ENCODE peak calls at places on chromosomes 13 and 19, in seven cellular contexts. E, C, D, Z, A, F and P are unnamed samples.

GRCh38 chr13:77171451-77171850 is 144.5 kb upstream of the FBXL3 start:
- DNase-seq in C (no peak), E (no peak), A (no peak), D (no peak), Z (no peak), F (no peak), P (no peak)

GRCh38 chr13:111622051-111622531 is 301.6 kb downstream of the TEX29 start:
- DNase-seq in D (no peak), F (no peak), A (no peak), Z (no peak), E (no peak), C (no peak), P (no peak)

GRCh38 chr19:2337329-2337707 is 8.8 kb downstream of the SPPL2B start:
- DNase-seq in F (no peak), E (no peak), D (peak; percentile 45), A (no peak), C (peak; percentile 44), Z (no peak), P (peak; percentile 57)

GRCh38 chr13:69579351-69579750 is 528.3 kb upstream of the ATXN8OS start:
- DNase-seq in A (no peak), F (no peak), C (no peak), D (peak; percentile 37), E (no peak), Z (no peak), P (no peak)

GRCh38 chr19:43534811-43535761 is 2.1 kb downstream of the ZNF575 start:
- DNase-seq in D (peak; percentile 79), A (peak; percentile 61), C (peak; percentile 72), F (no peak), Z (no peak), E (peak; percentile 74), P (no peak)

GRCh38 chr19:15294591-15294990 is 37.7 kb downstream of the BRD4 start:
- DNase-seq in D (no peak), F (no peak), C (no peak), A (no peak), Z (no peak), E (peak; percentile 61), P (no peak)

GRCh38 chr13:107284168-107284567 is 716.2 kb upstream of the ARGLU1 start:
- DNase-seq in F (no peak), C (no peak), D (no peak), A (no peak), E (no peak), Z (no peak), P (no peak)

GRCh38 chr19:13796301-13797057 is 1.2 kb downstream of the ZSWIM4 start:
- DNase-seq in D (no peak), E (peak; percentile 70), Z (peak; percentile 86), C (peak; percentile 82), A (peak; percentile 87), F (peak; percentile 89), P (peak; percentile 89)

GRCh38 chr13:21668665-21669599 is 1.9 kb upstream of the FGF9 start:
- DNase-seq in E (no peak), D (peak; percentile 57), C (peak; percentile 41), Z (no peak), A (peak; percentile 38), F (no peak), P (no peak)

GRCh38 chr19:14497347-14497921 is 1.5 kb upstream of the GIPC1 start:
- DNase-seq in A (no peak), D (peak; percentile 33), F (no peak), C (peak; percentile 36), Z (no peak), E (peak; percentile 22), P (no peak)

GRCh38 chr19:38869836-38870607 is 8.1 kb downstream of the RINL start:
- DNase-seq in A (peak; percentile 78), C (peak; percentile 87), D (peak; percentile 66), F (peak; percentile 92), Z (no peak), E (peak; percentile 88), P (no peak)

GRCh38 chr13:99085139-99085845 is 107.4 kb upstream of the DOCK9 start:
- DNase-seq in F (no peak), C (no peak), A (no peak), D (peak; percentile 28), E (no peak), Z (no peak), P (no peak)

GRCh38 chr19:4877753-4878490 is 10.5 kb upstream of the PLIN3 start:
- DNase-seq in C (peak; percentile 84), F (no peak), A (peak; percentile 42), Z (no peak), E (peak; percentile 57), D (no peak), P (no peak)

GRCh38 chr19:46065486-46065885 is 24.7 kb upstream of the IGFL4 start:
- DNase-seq in D (no peak), C (no peak), E (no peak), F (no peak), A (no peak), Z (no peak), P (no peak)

GRCh38 chr19:15244808-15245207 is 12.6 kb upstream of the EPHX3 start:
- DNase-seq in D (no peak), C (no peak), A (no peak), F (no peak), Z (no peak), E (no peak), P (no peak)

GRCh38 chr19:51469162-51469561 is 9.2 kb upstream of the CEACAM18 start:
- DNase-seq in F (peak; percentile 28), Z (no peak), E (no peak), D (no peak), A (no peak), C (no peak), P (no peak)

GRCh38 chr13:24039621-24040475 is 120.7 kb upstream of the SPATA13 start:
- DNase-seq in C (no peak), E (no peak), Z (no peak), F (no peak), A (no peak), D (no peak), P (no peak)

GRCh38 chr19:32206065-32206464 is 139.3 kb upstream of the ZNF507 start:
- DNase-seq in C (no peak), Z (no peak), E (no peak), A (no peak), F (no peak), D (no peak), P (no peak)

GRCh38 chr13:99805361-99805760 is 166.2 kb downstream of the ZIC5 start:
- DNase-seq in C (no peak), Z (no peak), A (no peak), E (no peak), D (no peak), F (no peak), P (no peak)

GRCh38 chr19:5484398-5485285 is 29.4 kb downstream of the ZNRF4 start:
- DNase-seq in A (no peak), C (no peak), F (no peak), E (no peak), D (peak; percentile 24), Z (peak; percentile 33), P (no peak)

GRCh38 chr13:91554101-91554500 is 155.7 kb downstream of the GPC5 start:
- DNase-seq in E (no peak), C (no peak), F (no peak), Z (no peak), D (no peak), A (no peak), P (no peak)

GRCh38 chr19:33441277-33441699 is 67.8 kb downstream of the CEBPG start:
- DNase-seq in F (peak; percentile 74), C (no peak), E (no peak), A (no peak), D (no peak), Z (no peak), P (no peak)

GRCh38 chr19:58317481-58318072 is 9.2 kb upstream of the ZSCAN22 start:
- DNase-seq in E (no peak), D (peak; percentile 80), C (no peak), F (no peak), Z (no peak), A (no peak), P (no peak)

GRCh38 chr19:43414554-43414953 is at the start of gene TEX101:
- DNase-seq in E (no peak), C (no peak), Z (no peak), A (no peak), D (no peak), F (no peak), P (no peak)

GRCh38 chr19:4375620-4376228 is 24.6 kb downstream of the SH3GL1 start:
- DNase-seq in E (no peak), Z (no peak), C (peak; percentile 42), F (no peak), D (no peak), A (peak; percentile 48), P (no peak)

GRCh38 chr13:27177852-27178251 is 6.2 kb upstream of the USP12 start:
- DNase-seq in E (no peak), C (no peak), F (no peak), A (no peak), Z (no peak), D (no peak), P (no peak)
- TF ChIP-seq CTCF in E (no peak), C (no peak), F (no peak), A (no peak), Z (no peak), D (no peak), P (peak; percentile 10)

GRCh38 chr13:41018583-41018909 is 570 bp downstream of the ELF1 start:
- DNase-seq in F (no peak), D (no peak), Z (no peak), C (no peak), E (no peak), A (no peak), P (no peak)
- H3K4me3 ChIP-seq in F (peak overlapping the region; percentile 47), D (no peak overlapping the region), Z (no peak overlapping the region), C (peak overlapping the region; percentile 32), E (peak overlapping the region; percentile 4), A (peak overlapping the region; percentile 15), P (peak overlapping the region; percentile 48)

DNA sequence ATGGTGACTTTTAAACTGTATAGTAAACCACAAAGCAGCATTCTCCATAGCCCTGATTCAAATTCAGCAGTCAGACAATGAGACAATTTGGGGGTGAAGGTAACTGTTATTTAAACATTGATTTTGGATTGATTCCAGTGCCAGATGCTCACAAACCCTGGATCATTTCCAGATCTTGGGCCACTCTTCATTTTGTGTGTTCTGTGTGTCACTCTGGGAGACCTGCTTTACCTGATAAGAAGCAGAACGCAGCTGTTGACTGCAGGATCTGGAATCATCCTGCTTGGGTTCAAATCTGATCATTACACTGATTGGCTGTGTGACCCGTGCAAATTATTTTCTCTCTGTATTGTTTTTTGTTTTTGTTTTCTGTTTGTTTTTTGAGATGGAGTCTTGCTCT is 4.0 kb upstream of the PCDH8 start:
- DNase-seq in A (no peak), Z (no peak), C (no peak), E (no peak), D (no peak), F (no peak), P (no peak)
- H3K27me3 ChIP-seq in A (peaks cover 36% of the 10 kb centered on the region), Z (peaks cover 47% of the 10 kb centered on the region), C (peaks cover 17% of the 10 kb centered on the region), E (peaks cover 66% of the 10 kb centered on the region), D (peaks cover 31% of the 10 kb centered on the region), F (peaks cover 46% of the 10 kb centered on the region), P (peaks cover 39% of the 10 kb centered on the region)

GRCh38 chr13:27375686-27376326 is 48.6 kb upstream of the GTF3A start:
- DNase-seq in C (peak; percentile 49), F (peak; percentile 81), E (peak; percentile 34), Z (peak; percentile 26), D (peak; percentile 71), A (peak; percentile 41), P (no peak)

GRCh38 chr13:27383104-27383921 is 41.1 kb upstream of the GTF3A start:
- DNase-seq in D (no peak), A (no peak), Z (no peak), C (no peak), F (no peak), E (no peak), P (no peak)

GRCh38 chr13:27379126-27379525 is 45.3 kb upstream of the GTF3A start:
- DNase-seq in A (no peak), D (no peak), C (no peak), Z (no peak), F (no peak), E (no peak), P (no peak)

GRCh38 chr13:27381601-27382000 is 42.8 kb upstream of the GTF3A start:
- DNase-seq in C (no peak), E (no peak), D (no peak), F (no peak), Z (no peak), A (no peak), P (no peak)

GRCh38 chr13:27379694-27380596 is 44.5 kb upstream of the GTF3A start:
- DNase-seq in F (no peak), Z (no peak), D (peak; percentile 69), E (peak; percentile 39), A (peak; percentile 35), C (peak; percentile 46), P (no peak)
- TF ChIP-seq CTCF in F (peak; percentile 58), Z (peak; percentile 55), D (peak; percentile 67), E (peak; percentile 64), A (peak; percentile 34), C (peak; percentile 34), P (peak; percentile 59)